ENCODE peak calls at places on chromosomes 11 and 22, in five cellular contexts. T is right cardiac atrium, A is colonic mucosa, F is uterus, B is testis. U is an unnamed sample.

GRCh38 chr11:72821920-72822799 is 7.9 kb downstream of the ATG16L2 start:
- DNase-seq in B (peak; percentile 95), A (peak; percentile 92), F (peak; percentile 94), T (peak; percentile 96), U (no peak)

GRCh38 chr11:6626971-6627761 is 7.9 kb upstream of the TPP1 start:
- DNase-seq in B (no peak), T (peak; percentile 73), F (no peak), A (no peak), U (no peak)

GRCh38 chr22:40654522-40655167 is 18.1 kb upstream of the MRTFA start:
- DNase-seq in A (no peak), B (peak; percentile 70), T (peak; percentile 86), F (peak; percentile 62), U (no peak)

GRCh38 chr11:104870910-104871309 is 27.4 kb downstream of the CASP12 start:
- DNase-seq in T (no peak), F (no peak), B (no peak), A (no peak), U (no peak)

GRCh38 chr22:50118557-50119168 is 28.9 kb downstream of the MOV10L1 start:
- DNase-seq in T (no peak), B (peak; percentile 53), F (peak; percentile 41), A (no peak), U (no peak)

GRCh38 chr22:45150139-45150538 is 13.6 kb upstream of the NUP50 start:
- DNase-seq in B (no peak), T (no peak), A (no peak), F (no peak), U (peak; percentile 58)

GRCh38 chr11:63858628-63859550 is 20.0 kb downstream of the MARK2 start:
- DNase-seq in A (peak; percentile 51), F (peak; percentile 39), B (peak; percentile 68), T (peak; percentile 72), U (no peak)

GRCh38 chr11:80414766-80415165 is 973.9 kb upstream of the TENM4 start:
- DNase-seq in F (no peak), T (no peak), A (no peak), B (no peak), U (no peak)

GRCh38 chr11:117986981-117987495 is 844 bp downstream of the IL10RA start:
- DNase-seq in A (no peak), F (no peak), B (no peak), T (no peak), U (no peak)

GRCh38 chr11:42048141-42048540 is 588.7 kb upstream of the LRRC4C start:
- DNase-seq in A (no peak), F (no peak), B (no peak), T (no peak), U (no peak)

DNA sequence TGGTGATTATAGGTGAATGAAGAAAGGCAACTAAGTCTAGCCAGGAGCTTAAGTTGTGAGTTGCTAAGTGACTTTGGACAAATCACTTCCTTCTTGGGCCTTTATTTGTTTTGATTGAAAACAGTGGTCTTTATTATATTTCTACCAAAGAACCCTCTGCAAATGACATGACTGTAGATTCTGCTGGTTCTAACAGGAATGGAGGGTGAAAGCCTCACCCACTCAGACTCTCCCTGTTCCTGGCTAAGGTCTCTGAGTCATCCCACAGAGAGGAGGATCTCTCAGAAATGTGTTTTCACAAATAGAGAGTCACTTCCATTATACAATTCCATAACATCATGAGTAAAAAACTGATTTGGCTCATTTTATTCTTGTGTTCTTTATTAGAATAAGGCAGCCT is 583.9 kb upstream of the LRRC4C start:
- DNase-seq in B (no peak), T (no peak), F (no peak), A (no peak), U (no peak)
- H3K9me3 ChIP-seq in B (no peaks in the 10 kb centered on the region), T (no peaks in the 10 kb centered on the region), F (no peaks in the 10 kb centered on the region), A (no peaks in the 10 kb centered on the region), U (no peaks in the 10 kb centered on the region)

GRCh38 chr11:1497600-1497999 is 11.0 kb upstream of the MOB2 start:
- DNase-seq in A (no peak), B (no peak), F (peak; percentile 4), T (peak; percentile 7), U (no peak)

GRCh38 chr11:1494650-1495049 is 8.1 kb upstream of the MOB2 start:
- DNase-seq in B (no peak), T (no peak), A (no peak), F (no peak), U (no peak)

GRCh38 chr11:1491379-1491778 is 4.8 kb upstream of the MOB2 start:
- DNase-seq in B (no peak), A (no peak), F (no peak), T (no peak), U (no peak)

GRCh38 chr11:1490651-1491050 is 4.1 kb upstream of the MOB2 start:
- DNase-seq in B (no peak), A (no peak), T (no peak), F (no peak), U (no peak)

GRCh38 chr11:1493650-1494244 is 7.2 kb upstream of the MOB2 start:
- DNase-seq in F (no peak), T (no peak), B (no peak), A (no peak), U (no peak)
- H3K27ac ChIP-seq in F (no peak overlapping the region), T (no peak overlapping the region), B (no peak overlapping the region), A (no peak overlapping the region), U (no peak overlapping the region)

DNA sequence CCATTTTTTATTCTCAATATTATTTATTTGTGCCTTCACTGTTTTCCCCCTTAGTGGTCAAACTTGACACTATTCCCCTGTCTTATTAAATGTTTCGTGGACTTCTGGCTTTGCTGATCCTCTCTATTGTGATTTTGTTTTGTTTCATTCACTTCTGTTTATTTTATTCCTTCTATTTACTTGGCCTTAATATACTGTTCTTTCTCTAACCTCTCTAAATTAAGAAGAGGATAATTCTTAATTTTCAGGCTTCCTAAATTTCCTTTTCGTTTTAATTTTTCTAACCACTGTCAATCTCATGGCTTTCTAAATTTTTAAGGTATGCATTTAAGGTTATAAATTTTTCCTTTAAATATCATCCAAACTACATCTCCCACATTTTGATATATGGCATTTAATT is 83.0 kb upstream of the KCNQ1OT1 start:
- DNase-seq in B (no peak), F (no peak), A (no peak), T (no peak), U (no peak)
- H3K4me3 ChIP-seq in B (no peak overlapping the region), F (no peak overlapping the region), A (no peak overlapping the region), T (no peak overlapping the region), U (no peak overlapping the region)

GRCh38 chr11:91755526-91755925 is 469.1 kb upstream of the FAT3 start:
- DNase-seq in B (no peak), A (no peak), F (no peak), T (no peak), U (no peak)

GRCh38 chr11:91763331-91763730 is 461.3 kb upstream of the FAT3 start:
- DNase-seq in T (no peak), B (no peak), A (no peak), F (no peak), U (no peak)

GRCh38 chr11:91756829-91757480 is 467.7 kb upstream of the FAT3 start:
- DNase-seq in F (no peak), T (no peak), A (no peak), B (no peak), U (no peak)

GRCh38 chr11:91755951-91756707 is 468.5 kb upstream of the FAT3 start:
- DNase-seq in F (no peak), A (no peak), T (no peak), B (no peak), U (no peak)

DNA sequence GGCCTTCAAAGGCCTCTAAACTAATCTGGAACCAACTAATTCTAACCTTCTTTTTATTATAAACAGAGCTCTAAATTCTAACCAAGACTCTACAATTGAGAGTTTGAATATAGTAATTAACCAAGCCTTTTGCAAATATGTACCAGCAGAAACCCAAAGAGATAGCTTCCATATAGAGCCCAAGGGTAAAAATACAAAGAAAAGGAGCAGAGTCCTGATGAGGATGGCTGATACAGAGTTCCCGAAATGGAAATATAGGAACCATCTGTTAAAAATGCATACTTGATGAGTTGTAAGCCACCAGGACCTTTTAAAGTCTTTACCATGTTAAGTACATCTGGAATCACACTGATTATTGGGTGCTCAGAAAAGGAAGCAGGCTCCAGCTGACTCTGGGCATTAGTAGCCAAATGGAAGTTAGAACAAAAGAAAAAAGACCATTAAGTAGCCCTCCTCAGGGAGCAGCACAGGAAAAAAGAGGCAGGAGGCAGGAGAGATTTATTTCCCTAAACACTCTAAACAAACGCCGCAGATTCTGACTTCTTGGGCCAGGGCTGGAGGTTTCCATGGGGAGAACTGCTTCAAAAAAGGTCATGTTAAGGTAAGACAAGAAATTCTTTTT is 463.1 kb upstream of the FAT3 start:
- DNase-seq in A (no peak), B (no peak), F (no peak), T (no peak), U (no peak)
- H3K9me3 ChIP-seq in A (no peaks in the 10 kb centered on the region), B (no peaks in the 10 kb centered on the region), F (no peaks in the 10 kb centered on the region), T (no peaks in the 10 kb centered on the region), U (no peaks in the 10 kb centered on the region)

GRCh38 chr22:31100762-31101525 is 6.4 kb downstream of the SELENOM start:
- DNase-seq in T (peak; percentile 52), A (no peak), F (no peak), B (no peak), U (no peak)

GRCh38 chr22:31103111-31103510 is 4.3 kb downstream of the SELENOM start:
- DNase-seq in B (no peak), A (no peak), F (no peak), T (peak; percentile 5), U (no peak)

GRCh38 chr22:31103899-31104694 is 3.3 kb downstream of the SELENOM start:
- DNase-seq in T (peak; percentile 79), B (peak; percentile 56), A (no peak), F (peak; percentile 75), U (no peak)

GRCh38 chr22:31104869-31105268 is 2.5 kb downstream of the SELENOM start:
- DNase-seq in T (peak; percentile 68), F (peak; percentile 65), B (peak; percentile 67), A (no peak), U (no peak)

DNA sequence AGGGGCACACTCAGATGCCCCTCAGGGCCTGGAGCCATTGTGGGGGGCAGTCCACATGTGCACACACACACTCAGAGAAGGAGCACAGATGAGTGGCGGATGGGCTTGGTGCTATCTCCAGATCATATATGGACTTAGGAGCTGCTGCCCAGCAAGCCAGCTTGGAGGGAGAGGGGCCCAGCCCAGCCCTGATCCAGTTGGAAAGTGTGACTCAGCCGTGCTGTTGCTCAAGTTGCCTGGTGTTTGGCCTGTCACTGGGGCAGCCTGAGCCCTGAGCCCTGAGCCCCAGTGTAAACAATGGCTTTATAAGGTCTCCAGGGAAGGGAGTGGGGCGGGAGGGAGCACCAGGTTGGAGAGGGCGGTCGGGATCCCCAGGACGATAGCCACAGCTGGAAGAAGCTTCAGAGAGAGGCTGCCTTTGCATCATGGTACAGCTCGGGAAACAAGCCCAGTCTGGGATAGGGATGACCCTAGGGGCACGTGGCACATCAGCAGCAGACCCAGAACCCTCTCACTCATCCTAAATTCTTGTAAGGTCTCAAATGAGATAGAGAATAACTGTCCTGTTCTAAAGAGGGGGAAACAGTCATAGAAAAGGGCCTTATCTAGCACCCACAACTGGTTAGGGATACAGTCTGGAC is 4.8 kb downstream of the SELENOM start:
- DNase-seq in F (peak; percentile 91), B (no peak), T (peak; percentile 88), A (peak; percentile 65), U (no peak)
- H3K27ac ChIP-seq in F (peak overlapping the region; percentile 100), B (peak overlapping the region; percentile 10), T (peak overlapping the region; percentile 84), A (peak overlapping the region; percentile 85), U (peak overlapping the region; percentile 98)

GRCh38 chr11:66146940-66147339 is 76.9 kb downstream of the PACS1 start:
- DNase-seq in F (no peak), B (no peak), A (no peak), T (no peak), U (no peak)

GRCh38 chr11:66143264-66143566 is 73.1 kb downstream of the PACS1 start:
- DNase-seq in A (no peak), B (no peak), F (no peak), T (no peak), U (no peak)

GRCh38 chr11:66139817-66140216 is 69.7 kb downstream of the PACS1 start:
- DNase-seq in T (no peak), F (no peak), B (no peak), A (no peak), U (no peak)

GRCh38 chr11:66144000-66144678 is 74.1 kb downstream of the PACS1 start:
- DNase-seq in B (no peak), A (no peak), F (no peak), T (no peak), U (no peak)

GRCh38 chr11:66142370-66143263 is 72.5 kb downstream of the PACS1 start:
- DNase-seq in B (no peak), A (no peak), T (no peak), F (no peak), U (no peak)
- H3K4me3 ChIP-seq in B (no peak overlapping the region), A (no peak overlapping the region), T (no peak overlapping the region), F (no peak overlapping the region), U (no peak overlapping the region)

U was measured in vagina.